ENCODE peak calls at places on chromosomes 12 and 14, in eight cellular contexts. One of them, this sample, is unnamed.

GRCh38 chr12:53070901-53071492 is 8.2 kb downstream of the SPRYD3 start:
- DNase-seq in heart right ventricle: no peak
- DNase-seq in coronary artery: no peak
- DNase-seq in ovary: peak
- DNase-seq in cardiac muscle cell: no peak
- DNase-seq in mucosa of descending colon: no peak
- DNase-seq in bronchial epithelial cell: no peak
- DNase-seq in fibroblast of pulmonary artery: no peak
- DNase-seq in this sample: no peak

GRCh38 chr12:104514127-104514810 is 57.5 kb downstream of the CHST11 start:
- DNase-seq in heart right ventricle: peak
- DNase-seq in coronary artery: no peak
- DNase-seq in ovary: no peak
- DNase-seq in cardiac muscle cell: no peak
- DNase-seq in mucosa of descending colon: no peak
- DNase-seq in bronchial epithelial cell: no peak
- DNase-seq in fibroblast of pulmonary artery: no peak
- DNase-seq in this sample: no peak

GRCh38 chr12:54421873-54422250 is 2.8 kb upstream of the ITGA5 start:
- DNase-seq in heart right ventricle: no peak
- DNase-seq in coronary artery: peak
- DNase-seq in ovary: no peak
- DNase-seq in cardiac muscle cell: no peak
- DNase-seq in mucosa of descending colon: no peak
- DNase-seq in bronchial epithelial cell: no peak
- DNase-seq in fibroblast of pulmonary artery: no peak
- DNase-seq in this sample: no peak

GRCh38 chr14:75176142-75176820 is at the start of gene TMED10:
- DNase-seq in heart right ventricle: peak
- DNase-seq in coronary artery: peak
- DNase-seq in ovary: peak
- DNase-seq in cardiac muscle cell: peak
- DNase-seq in mucosa of descending colon: peak
- DNase-seq in bronchial epithelial cell: no peak
- DNase-seq in fibroblast of pulmonary artery: peak
- DNase-seq in this sample: peak

GRCh38 chr12:10737249-10737648 is 14.1 kb upstream of the YBX3 start:
- DNase-seq in heart right ventricle: no peak
- DNase-seq in coronary artery: no peak
- DNase-seq in ovary: no peak
- DNase-seq in cardiac muscle cell: no peak
- DNase-seq in mucosa of descending colon: no peak
- DNase-seq in bronchial epithelial cell: no peak
- DNase-seq in fibroblast of pulmonary artery: no peak
- DNase-seq in this sample: no peak

GRCh38 chr14:21090194-21090939 is 8.1 kb downstream of the ZNF219 start:
- DNase-seq in heart right ventricle: peak
- DNase-seq in coronary artery: no peak
- DNase-seq in ovary: no peak
- DNase-seq in cardiac muscle cell: peak
- DNase-seq in mucosa of descending colon: peak
- DNase-seq in bronchial epithelial cell: no peak
- DNase-seq in fibroblast of pulmonary artery: no peak
- DNase-seq in this sample: no peak

GRCh38 chr14:75214558-75214957 is 38.1 kb upstream of the TMED10 start:
- DNase-seq in heart right ventricle: no peak
- DNase-seq in coronary artery: no peak
- DNase-seq in ovary: no peak
- DNase-seq in cardiac muscle cell: no peak
- DNase-seq in mucosa of descending colon: no peak
- DNase-seq in bronchial epithelial cell: no peak
- DNase-seq in fibroblast of pulmonary artery: no peak
- DNase-seq in this sample: no peak

GRCh38 chr14:77603031-77603430 is 13.4 kb downstream of the SPTLC2 start:
- DNase-seq in heart right ventricle: no peak
- DNase-seq in coronary artery: no peak
- DNase-seq in ovary: no peak
- DNase-seq in cardiac muscle cell: no peak
- DNase-seq in mucosa of descending colon: no peak
- DNase-seq in bronchial epithelial cell: peak
- DNase-seq in fibroblast of pulmonary artery: no peak
- DNase-seq in this sample: no peak

GRCh38 chr14:94172545-94172944 is 1.6 kb upstream of the PPP4R4 start:
- DNase-seq in heart right ventricle: no peak
- DNase-seq in coronary artery: no peak
- DNase-seq in ovary: no peak
- DNase-seq in cardiac muscle cell: no peak
- DNase-seq in mucosa of descending colon: no peak
- DNase-seq in bronchial epithelial cell: no peak
- DNase-seq in fibroblast of pulmonary artery: no peak
- DNase-seq in this sample: no peak

GRCh38 chr12:66678640-66679268 is at the start of gene GRIP1:
- DNase-seq in heart right ventricle: no peak
- DNase-seq in coronary artery: no peak
- DNase-seq in ovary: no peak
- DNase-seq in cardiac muscle cell: no peak
- DNase-seq in mucosa of descending colon: no peak
- DNase-seq in bronchial epithelial cell: peak
- DNase-seq in fibroblast of pulmonary artery: no peak
- DNase-seq in this sample: peak

GRCh38 chr12:7934560-7935463 is 1.2 kb downstream of the SLC2A3 start:
- DNase-seq in heart right ventricle: no peak
- DNase-seq in coronary artery: no peak
- DNase-seq in ovary: no peak
- DNase-seq in cardiac muscle cell: no peak
- DNase-seq in mucosa of descending colon: no peak
- DNase-seq in bronchial epithelial cell: no peak
- DNase-seq in fibroblast of pulmonary artery: no peak
- DNase-seq in this sample: no peak

GRCh38 chr12:124519741-124520140 is 47.7 kb downstream of the NCOR2 start:
- DNase-seq in heart right ventricle: no peak
- DNase-seq in coronary artery: no peak
- DNase-seq in ovary: no peak
- DNase-seq in cardiac muscle cell: peak
- DNase-seq in mucosa of descending colon: peak
- DNase-seq in bronchial epithelial cell: no peak
- DNase-seq in fibroblast of pulmonary artery: no peak
- DNase-seq in this sample: no peak

GRCh38 chr12:121214171-121214777 is 4.3 kb downstream of the P2RX4 start:
- DNase-seq in heart right ventricle: no peak
- DNase-seq in coronary artery: no peak
- DNase-seq in ovary: no peak
- DNase-seq in cardiac muscle cell: peak
- DNase-seq in mucosa of descending colon: no peak
- DNase-seq in bronchial epithelial cell: peak
- DNase-seq in fibroblast of pulmonary artery: peak
- DNase-seq in this sample: no peak

GRCh38 chr14:34676516-34677211 is 37.7 kb downstream of the CFL2 start:
- DNase-seq in heart right ventricle: no peak
- DNase-seq in coronary artery: no peak
- DNase-seq in ovary: no peak
- DNase-seq in cardiac muscle cell: no peak
- DNase-seq in mucosa of descending colon: no peak
- DNase-seq in bronchial epithelial cell: no peak
- DNase-seq in fibroblast of pulmonary artery: no peak
- DNase-seq in this sample: no peak

GRCh38 chr14:29752221-29752923 is 175.3 kb downstream of the PRKD1 start:
- DNase-seq in heart right ventricle: no peak
- DNase-seq in coronary artery: no peak
- DNase-seq in ovary: no peak
- DNase-seq in cardiac muscle cell: no peak
- DNase-seq in mucosa of descending colon: no peak
- DNase-seq in bronchial epithelial cell: no peak
- DNase-seq in fibroblast of pulmonary artery: no peak
- DNase-seq in this sample: no peak

GRCh38 chr14:33457617-33458016 is 493.3 kb downstream of the EGLN3 start:
- DNase-seq in heart right ventricle: no peak
- DNase-seq in coronary artery: no peak
- DNase-seq in ovary: no peak
- DNase-seq in cardiac muscle cell: no peak
- DNase-seq in mucosa of descending colon: no peak
- DNase-seq in bronchial epithelial cell: peak
- DNase-seq in fibroblast of pulmonary artery: no peak
- DNase-seq in this sample: no peak

GRCh38 chr12:122094735-122095561 is 16.4 kb downstream of the MLXIP start:
- DNase-seq in heart right ventricle: no peak
- DNase-seq in coronary artery: no peak
- DNase-seq in ovary: no peak
- DNase-seq in cardiac muscle cell: peak
- DNase-seq in mucosa of descending colon: peak
- DNase-seq in bronchial epithelial cell: no peak
- DNase-seq in fibroblast of pulmonary artery: peak
- DNase-seq in this sample: no peak

GRCh38 chr14:22753586-22753985 is 12.9 kb upstream of the OXA1L start:
- DNase-seq in heart right ventricle: no peak
- DNase-seq in coronary artery: no peak
- DNase-seq in ovary: no peak
- DNase-seq in cardiac muscle cell: no peak
- DNase-seq in mucosa of descending colon: no peak
- DNase-seq in bronchial epithelial cell: no peak
- DNase-seq in fibroblast of pulmonary artery: no peak
- DNase-seq in this sample: no peak

GRCh38 chr12:107788281-107788680 is 13.8 kb downstream of the ASCL4 start:
- DNase-seq in heart right ventricle: no peak
- DNase-seq in coronary artery: no peak
- DNase-seq in ovary: no peak
- DNase-seq in cardiac muscle cell: no peak
- DNase-seq in mucosa of descending colon: no peak
- DNase-seq in bronchial epithelial cell: no peak
- DNase-seq in fibroblast of pulmonary artery: no peak
- DNase-seq in this sample: no peak

GRCh38 chr12:43348221-43348620 is 203.8 kb downstream of the ADAMTS20 start:
- DNase-seq in heart right ventricle: no peak
- DNase-seq in coronary artery: no peak
- DNase-seq in ovary: no peak
- DNase-seq in cardiac muscle cell: no peak
- DNase-seq in mucosa of descending colon: no peak
- DNase-seq in bronchial epithelial cell: no peak
- DNase-seq in fibroblast of pulmonary artery: no peak
- DNase-seq in this sample: no peak

GRCh38 chr14:81385824-81386223 is 14.3 kb downstream of the STON2 start:
- DNase-seq in heart right ventricle: no peak
- DNase-seq in coronary artery: no peak
- DNase-seq in ovary: no peak
- DNase-seq in cardiac muscle cell: no peak
- DNase-seq in mucosa of descending colon: no peak
- DNase-seq in bronchial epithelial cell: no peak
- DNase-seq in fibroblast of pulmonary artery: no peak
- DNase-seq in this sample: no peak

GRCh38 chr14:100211893-100212292 is 27.1 kb upstream of the YY1 start:
- DNase-seq in heart right ventricle: no peak
- DNase-seq in coronary artery: no peak
- DNase-seq in ovary: no peak
- DNase-seq in cardiac muscle cell: no peak
- DNase-seq in mucosa of descending colon: no peak
- DNase-seq in bronchial epithelial cell: no peak
- DNase-seq in fibroblast of pulmonary artery: no peak
- DNase-seq in this sample: no peak

GRCh38 chr12:101795786-101796185 is 35.0 kb downstream of the GNPTAB start:
- DNase-seq in heart right ventricle: no peak
- DNase-seq in coronary artery: no peak
- DNase-seq in ovary: no peak
- DNase-seq in cardiac muscle cell: no peak
- DNase-seq in mucosa of descending colon: no peak
- DNase-seq in bronchial epithelial cell: no peak
- DNase-seq in fibroblast of pulmonary artery: no peak
- DNase-seq in this sample: no peak

GRCh38 chr12:28065374-28065773 is 92.8 kb upstream of the PTHLH start:
- DNase-seq in heart right ventricle: no peak
- DNase-seq in coronary artery: no peak
- DNase-seq in ovary: no peak
- DNase-seq in cardiac muscle cell: no peak
- DNase-seq in mucosa of descending colon: no peak
- DNase-seq in bronchial epithelial cell: no peak
- DNase-seq in fibroblast of pulmonary artery: no peak
- DNase-seq in this sample: no peak

DNA sequence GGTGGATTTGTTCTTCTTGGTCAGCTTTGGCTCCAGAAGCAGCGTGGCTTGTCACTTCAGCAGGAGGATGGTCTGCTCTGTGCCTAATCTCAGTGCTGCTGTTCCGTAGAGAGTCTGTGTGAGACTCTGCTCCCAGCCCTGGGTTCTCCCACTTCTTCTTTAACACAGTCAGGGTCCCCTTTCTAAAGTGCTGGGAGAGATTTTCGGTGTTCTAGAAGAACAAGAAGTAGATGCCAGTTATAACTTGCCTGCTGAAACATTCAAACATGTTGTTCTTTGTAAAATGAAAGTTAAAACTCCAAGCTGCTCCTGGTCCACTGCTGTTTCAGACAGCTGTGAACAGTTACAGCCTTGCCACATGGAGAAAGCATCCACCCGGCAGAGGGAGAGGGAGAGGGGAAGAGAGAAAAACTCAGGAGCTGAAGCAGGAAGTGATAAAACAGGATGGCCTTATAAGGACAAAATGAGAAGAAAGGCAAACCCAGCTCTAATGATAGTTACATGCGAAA is 55.2 kb upstream of the CERS5 start:
- DNase-seq in heart right ventricle: no peak
- DNase-seq in coronary artery: peak
- DNase-seq in ovary: peak
- DNase-seq in cardiac muscle cell: peak
- DNase-seq in mucosa of descending colon: no peak
- DNase-seq in bronchial epithelial cell: peak
- DNase-seq in fibroblast of pulmonary artery: peak
- DNase-seq in this sample: no peak
- TF ChIP-seq CTCF in heart right ventricle: peak
- TF ChIP-seq CTCF in coronary artery: no peak
- TF ChIP-seq CTCF in ovary: peak
- TF ChIP-seq CTCF in cardiac muscle cell: peak
- TF ChIP-seq CTCF in mucosa of descending colon: no peak
- TF ChIP-seq CTCF in bronchial epithelial cell: peak
- TF ChIP-seq CTCF in fibroblast of pulmonary artery: peak
- TF ChIP-seq CTCF in this sample: peak

GRCh38 chr12:57940052-57940914 is 1.1 kb upstream of the ATP23 start:
- DNase-seq in heart right ventricle: no peak
- DNase-seq in coronary artery: no peak
- DNase-seq in ovary: no peak
- DNase-seq in cardiac muscle cell: no peak
- DNase-seq in mucosa of descending colon: no peak
- DNase-seq in bronchial epithelial cell: no peak
- DNase-seq in fibroblast of pulmonary artery: no peak
- DNase-seq in this sample: no peak
- H3K4me3 ChIP-seq in heart right ventricle: peak
- H3K4me3 ChIP-seq in coronary artery: peak
- H3K4me3 ChIP-seq in ovary: peak
- H3K4me3 ChIP-seq in cardiac muscle cell: no peak
- H3K4me3 ChIP-seq in mucosa of descending colon: no peak
- H3K4me3 ChIP-seq in bronchial epithelial cell: no peak
- H3K4me3 ChIP-seq in fibroblast of pulmonary artery: peak
- H3K4me3 ChIP-seq in this sample: peak

GRCh38 chr14:79631276-79631675 is 580.0 kb downstream of the DIO2 start:
- DNase-seq in heart right ventricle: no peak
- DNase-seq in coronary artery: no peak
- DNase-seq in ovary: no peak
- DNase-seq in cardiac muscle cell: no peak
- DNase-seq in mucosa of descending colon: no peak
- DNase-seq in bronchial epithelial cell: no peak
- DNase-seq in fibroblast of pulmonary artery: no peak
- DNase-seq in this sample: no peak
- TF ChIP-seq CTCF in heart right ventricle: no peak
- TF ChIP-seq CTCF in coronary artery: no peak
- TF ChIP-seq CTCF in ovary: no peak
- TF ChIP-seq CTCF in cardiac muscle cell: no peak
- TF ChIP-seq CTCF in mucosa of descending colon: no peak
- TF ChIP-seq CTCF in bronchial epithelial cell: no peak
- TF ChIP-seq CTCF in fibroblast of pulmonary artery: no peak
- TF ChIP-seq CTCF in this sample: no peak

GRCh38 chr12:64612843-64613242 is 2.5 kb downstream of the RASSF3 start:
- DNase-seq in heart right ventricle: no peak
- DNase-seq in coronary artery: no peak
- DNase-seq in ovary: no peak
- DNase-seq in cardiac muscle cell: no peak
- DNase-seq in mucosa of descending colon: no peak
- DNase-seq in bronchial epithelial cell: no peak
- DNase-seq in fibroblast of pulmonary artery: no peak
- DNase-seq in this sample: no peak
- H3K4me3 ChIP-seq in heart right ventricle: peak
- H3K4me3 ChIP-seq in coronary artery: peak
- H3K4me3 ChIP-seq in ovary: no peak
- H3K4me3 ChIP-seq in cardiac muscle cell: no peak
- H3K4me3 ChIP-seq in mucosa of descending colon: no peak
- H3K4me3 ChIP-seq in bronchial epithelial cell: no peak
- H3K4me3 ChIP-seq in fibroblast of pulmonary artery: peak
- H3K4me3 ChIP-seq in this sample: no peak